ENCODE peak calls at places on chromosomes 1 and 21, in four cellular contexts. Z is suprapubic skin, Q is right lobe of liver, L is astrocyte. H is an unnamed sample.

GRCh38 chr1:10663668-10664035 is 132.8 kb downstream of the CASZ1 start:
- DNase-seq in L (no peak), Q (peak; percentile 89), Z (no peak), H (no peak)

GRCh38 chr1:220275430-220275829 is 3.2 kb upstream of the RAB3GAP2 start:
- DNase-seq in Z (no peak), Q (no peak), L (no peak), H (no peak)

GRCh38 chr1:60942896-60943633 is 139.3 kb upstream of the NFIA start:
- DNase-seq in Q (no peak), L (no peak), Z (no peak), H (no peak)

GRCh38 chr1:205429742-205430464 is 8.0 kb upstream of the LEMD1 start:
- DNase-seq in Z (no peak), L (no peak), Q (no peak), H (no peak)

GRCh38 chr21:44927587-44928461 is 7.1 kb upstream of the ITGB2 start:
- DNase-seq in Z (no peak), L (peak; percentile 55), Q (peak; percentile 67), H (no peak)

GRCh38 chr21:17550671-17551308 is 37.9 kb downstream of the CXADR start:
- DNase-seq in Q (no peak), L (no peak), Z (no peak), H (no peak)

GRCh38 chr1:10378071-10378841 is 20.6 kb upstream of the PGD start:
- DNase-seq in Q (peak; percentile 72), Z (no peak), L (peak; percentile 94), H (no peak)

GRCh38 chr21:42118901-42119300 is 47.8 kb downstream of the UMODL1 start:
- DNase-seq in Z (no peak), L (no peak), Q (no peak), H (no peak)

GRCh38 chr1:25563330-25564215 is 20.2 kb downstream of the LDLRAP1 start:
- DNase-seq in Q (no peak), Z (no peak), L (no peak), H (no peak)

GRCh38 chr1:206556748-206557635 is 49.7 kb downstream of the RASSF5 start:
- DNase-seq in L (no peak), Z (peak; percentile 87), Q (peak; percentile 90), H (peak; percentile 19)

GRCh38 chr1:89687254-89687653 is 54.3 kb downstream of the LRRC8C start:
- DNase-seq in Q (no peak), L (no peak), Z (no peak), H (no peak)

GRCh38 chr1:174189424-174190062 is 30.2 kb downstream of the RABGAP1L start:
- DNase-seq in L (no peak), Z (no peak), Q (no peak), H (no peak)

GRCh38 chr1:10599194-10599861 is 124.6 kb downstream of the PEX14 start:
- DNase-seq in Q (no peak), Z (no peak), L (peak; percentile 91), H (no peak)

GRCh38 chr1:162854245-162854860 is 6.6 kb downstream of the CCDC190 start:
- DNase-seq in L (peak; percentile 73), Z (no peak), Q (no peak), H (no peak)

GRCh38 chr1:32695098-32695904 is 7.3 kb downstream of the SYNC start:
- DNase-seq in L (peak; percentile 78), Q (peak; percentile 65), Z (peak; percentile 89), H (peak; percentile 68)

GRCh38 chr21:36487641-36488307 is 7.9 kb upstream of the CLDN14 start:
- DNase-seq in L (peak; percentile 55), Q (peak; percentile 76), Z (no peak), H (no peak)

GRCh38 chr1:239253032-239253431 is 133.3 kb upstream of the CHRM3 start:
- DNase-seq in Q (no peak), Z (no peak), L (peak; percentile 36), H (no peak)

GRCh38 chr1:80799457-80799856 is 1001.3 kb upstream of the ADGRL2 start:
- DNase-seq in L (no peak), Q (no peak), Z (no peak), H (no peak)

GRCh38 chr1:160911441-160911840 is 26.5 kb upstream of the ITLN1 start:
- DNase-seq in L (peak; percentile 15), Z (no peak), Q (no peak), H (no peak)

GRCh38 chr1:184664042-184664659 is 90.5 kb downstream of the EDEM3 start:
- DNase-seq in Z (peak; percentile 85), L (peak; percentile 35), Q (peak; percentile 84), H (no peak)

GRCh38 chr1:7422966-7423365 is 348.1 kb upstream of the VAMP3 start:
- DNase-seq in L (no peak), Z (peak; percentile 34), Q (peak; percentile 31), H (no peak)

GRCh38 chr1:44616991-44617702 is 57.1 kb downstream of the TMEM53 start:
- DNase-seq in Q (peak; percentile 67), L (no peak), Z (no peak), H (no peak)

GRCh38 chr1:226821719-226822085 is 48.7 kb upstream of the PSEN2 start:
- DNase-seq in Q (no peak), L (peak; percentile 54), Z (no peak), H (no peak)

GRCh38 chr1:26449868-26450267 is 17.7 kb downstream of the DHDDS start:
- DNase-seq in Z (no peak), L (no peak), Q (no peak), H (no peak)

GRCh38 chr1:15947382-15948090 is 28.4 kb downstream of the ZBTB17 start:
- DNase-seq in Q (no peak), L (no peak), Z (no peak), H (no peak)

GRCh38 chr1:983736-984475 is 2.0 kb upstream of the PERM1 start:
- DNase-seq in Q (no peak), Z (no peak), L (no peak), H (no peak)

GRCh38 chr1:207194197-207194596 is 90.2 kb downstream of the C4BPA start:
- DNase-seq in Q (no peak), Z (no peak), L (no peak), H (no peak)

GRCh38 chr1:33388989-33389771 is 41.7 kb downstream of the PHC2 start:
- DNase-seq in Q (no peak), L (peak; percentile 68), Z (no peak), H (no peak)

GRCh38 chr1:88802950-88803349 is 88.4 kb downstream of the GTF2B start:
- DNase-seq in L (peak; percentile 70), Q (no peak), Z (no peak), H (no peak)

GRCh38 chr1:55727010-55727409 is 511.8 kb upstream of the USP24 start:
- DNase-seq in Z (no peak), Q (no peak), L (peak; percentile 88), H (no peak)

GRCh38 chr1:10765734-10766478 is 30.5 kb downstream of the CASZ1 start:
- DNase-seq in Q (peak; percentile 69), L (no peak), Z (no peak), H (no peak)

GRCh38 chr21:28196981-28197380 is 795.7 kb downstream of the LTN1 start:
- DNase-seq in Q (no peak), L (no peak), Z (no peak), H (no peak)

GRCh38 chr1:221718391-221719277 is 23.3 kb downstream of the DUSP10 start:
- DNase-seq in Z (no peak), L (peak; percentile 95), Q (no peak), H (no peak)

GRCh38 chr1:8712413-8713229 is 104.8 kb downstream of the RERE start:
- DNase-seq in L (peak; percentile 89), Z (no peak), Q (no peak), H (no peak)

GRCh38 chr1:20190256-20190655 is 3.9 kb upstream of the PLA2G2C start:
- DNase-seq in L (no peak), Z (no peak), Q (no peak), H (no peak)

DNA sequence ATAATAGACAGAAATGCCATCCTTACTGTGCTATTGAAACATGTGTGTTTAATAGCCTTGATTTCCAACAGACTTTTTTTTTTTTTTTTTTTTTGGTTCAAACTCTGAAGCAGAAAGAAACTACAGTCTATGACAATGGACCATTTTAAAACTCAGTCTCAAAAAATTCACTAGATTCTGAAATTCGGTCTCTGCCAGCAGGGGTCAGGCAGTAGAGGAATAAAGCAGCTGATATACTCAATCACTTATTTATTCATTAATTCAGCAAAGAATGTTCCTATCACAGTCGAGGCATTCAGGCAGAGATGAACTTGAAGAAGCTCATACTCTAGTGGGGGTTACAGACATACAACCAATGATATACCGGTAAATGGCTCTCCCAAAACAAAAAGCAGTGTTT is 260.9 kb upstream of the DMRTA2 start:
- DNase-seq in Q (no peak), Z (no peak), L (no peak), H (no peak)
- TF ChIP-seq CTCF in Q (no peak), Z (no peak), L (no peak), H (no peak)

GRCh38 chr1:154440031-154440430 is 34.9 kb downstream of the IL6R start:
- DNase-seq in L (no peak), Q (no peak), Z (no peak), H (no peak)
- H3K36me3 ChIP-seq in L (no peaks in the 10 kb centered on the region), Q (peaks cover 7% of the 10 kb centered on the region), Z (peaks cover 20% of the 10 kb centered on the region), H (no peaks in the 10 kb centered on the region)

GRCh38 chr1:71706030-71706671 is 576.2 kb downstream of the NEGR1 start:
- DNase-seq in Z (no peak), Q (no peak), L (no peak), H (no peak)
- TF ChIP-seq CTCF in Z (no peak), Q (no peak), L (no peak), H (no peak)

GRCh38 chr1:82223091-82223490 is 422.4 kb downstream of the ADGRL2 start:
- DNase-seq in L (no peak), Z (no peak), Q (no peak), H (no peak)

GRCh38 chr1:82227286-82227685 is 426.6 kb downstream of the ADGRL2 start:
- DNase-seq in Q (no peak), Z (no peak), L (peak; percentile 20), H (no peak)

GRCh38 chr1:82227696-82228095 is 427.0 kb downstream of the ADGRL2 start:
- DNase-seq in Z (no peak), Q (no peak), L (peak; percentile 25), H (no peak)

GRCh38 chr1:82226198-82226505 is 425.4 kb downstream of the ADGRL2 start:
- DNase-seq in L (no peak), Z (no peak), Q (no peak), H (no peak)

DNA sequence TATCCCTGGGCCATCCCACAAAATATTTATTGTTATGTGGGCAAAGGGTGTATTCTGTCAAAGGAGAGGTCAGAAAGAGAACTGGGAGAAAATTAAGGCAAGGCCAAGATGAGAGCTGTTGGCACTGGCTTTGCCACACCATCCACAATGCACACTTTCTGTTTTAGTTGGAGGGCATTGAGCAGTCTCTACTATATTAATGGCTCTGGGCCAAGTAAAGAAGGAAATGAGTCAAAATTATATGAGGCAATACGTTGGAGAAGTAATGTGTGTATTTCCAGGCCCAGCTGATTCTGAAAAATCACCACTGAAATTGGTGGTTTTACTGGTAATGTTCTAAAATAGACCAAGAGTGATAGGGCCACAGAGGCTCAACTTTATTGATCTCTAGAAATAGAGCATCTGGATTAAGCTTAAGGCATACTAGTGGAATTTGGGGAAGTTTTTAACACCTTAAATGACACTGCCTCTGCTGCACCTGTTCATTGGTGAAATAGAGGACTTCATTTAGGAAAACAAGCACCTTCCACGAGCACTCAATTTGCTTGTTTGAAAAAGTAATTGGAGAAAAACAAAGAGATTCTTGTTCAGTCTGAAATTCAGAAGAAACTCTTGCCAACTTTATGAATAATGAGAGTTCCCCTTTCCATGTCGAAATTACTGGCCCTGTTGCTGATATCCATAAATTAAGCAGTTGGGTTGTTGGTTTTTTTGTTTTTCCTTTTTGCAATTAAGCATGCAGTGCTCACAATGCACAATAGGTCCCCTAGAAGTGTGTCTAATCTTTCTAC is 424.9 kb downstream of the ADGRL2 start:
- DNase-seq in Q (no peak), L (peak; percentile 38), Z (no peak), H (no peak)
- H3K36me3 ChIP-seq in Q (no peaks in the 10 kb centered on the region), L (no peaks in the 10 kb centered on the region), Z (no peaks in the 10 kb centered on the region), H (no peaks in the 10 kb centered on the region)